ENCODE peak calls at places on chromosomes 7 and 10, in eight cellular contexts. One of them, this sample, is unnamed.

GRCh38 chr7:79337722-79338121 is 115.7 kb downstream of the MAGI2 start:
- DNase-seq in astrocyte of the spinal cord: no peak
- DNase-seq in IMR-90: no peak
- DNase-seq in mucosa of gallbladder: no peak
- DNase-seq in HFF-Myc: no peak
- DNase-seq in pancreas: no peak
- DNase-seq in germinal center: no peak
- DNase-seq in activated T-cell treated with anti-CD3 and anti-CD28 coated beads for 1 hour: no peak
- DNase-seq in this sample: no peak

GRCh38 chr10:61409132-61409531 is 44.0 kb downstream of the TMEM26 start:
- DNase-seq in astrocyte of the spinal cord: no peak
- DNase-seq in IMR-90: no peak
- DNase-seq in mucosa of gallbladder: no peak
- DNase-seq in HFF-Myc: no peak
- DNase-seq in pancreas: no peak
- DNase-seq in germinal center: no peak
- DNase-seq in activated T-cell treated with anti-CD3 and anti-CD28 coated beads for 1 hour: no peak
- DNase-seq in this sample: no peak

GRCh38 chr7:43431020-43431595 is 151.8 kb upstream of the STK17A start:
- DNase-seq in astrocyte of the spinal cord: peak
- DNase-seq in IMR-90: peak
- DNase-seq in mucosa of gallbladder: no peak
- DNase-seq in HFF-Myc: no peak
- DNase-seq in pancreas: no peak
- DNase-seq in germinal center: no peak
- DNase-seq in activated T-cell treated with anti-CD3 and anti-CD28 coated beads for 1 hour: no peak
- DNase-seq in this sample: no peak

GRCh38 chr7:63067897-63068585 is 930.6 kb upstream of the ZNF722 start:
- DNase-seq in astrocyte of the spinal cord: no peak
- DNase-seq in IMR-90: no peak
- DNase-seq in mucosa of gallbladder: peak
- DNase-seq in HFF-Myc: no peak
- DNase-seq in pancreas: no peak
- DNase-seq in germinal center: no peak
- DNase-seq in activated T-cell treated with anti-CD3 and anti-CD28 coated beads for 1 hour: no peak
- DNase-seq in this sample: no peak

GRCh38 chr10:133062635-133063034 is 25.1 kb upstream of the ADGRA1 start:
- DNase-seq in astrocyte of the spinal cord: no peak
- DNase-seq in IMR-90: no peak
- DNase-seq in mucosa of gallbladder: no peak
- DNase-seq in HFF-Myc: no peak
- DNase-seq in pancreas: no peak
- DNase-seq in germinal center: no peak
- DNase-seq in activated T-cell treated with anti-CD3 and anti-CD28 coated beads for 1 hour: no peak
- DNase-seq in this sample: no peak

GRCh38 chr7:137820677-137821420 is 25.9 kb downstream of the DGKI start:
- DNase-seq in astrocyte of the spinal cord: peak
- DNase-seq in IMR-90: peak
- DNase-seq in mucosa of gallbladder: peak
- DNase-seq in HFF-Myc: no peak
- DNase-seq in pancreas: peak
- DNase-seq in germinal center: no peak
- DNase-seq in activated T-cell treated with anti-CD3 and anti-CD28 coated beads for 1 hour: no peak
- DNase-seq in this sample: peak

GRCh38 chr7:27220440-27220955 is 20.6 kb upstream of the HOXA13 start:
- DNase-seq in astrocyte of the spinal cord: no peak
- DNase-seq in IMR-90: no peak
- DNase-seq in mucosa of gallbladder: no peak
- DNase-seq in HFF-Myc: no peak
- DNase-seq in pancreas: no peak
- DNase-seq in germinal center: no peak
- DNase-seq in activated T-cell treated with anti-CD3 and anti-CD28 coated beads for 1 hour: no peak
- DNase-seq in this sample: no peak

GRCh38 chr10:10872035-10872673 is 145.5 kb upstream of the CELF2 start:
- DNase-seq in astrocyte of the spinal cord: peak
- DNase-seq in IMR-90: peak
- DNase-seq in mucosa of gallbladder: no peak
- DNase-seq in HFF-Myc: peak
- DNase-seq in pancreas: no peak
- DNase-seq in germinal center: no peak
- DNase-seq in activated T-cell treated with anti-CD3 and anti-CD28 coated beads for 1 hour: no peak
- DNase-seq in this sample: peak

GRCh38 chr7:130216750-130217149 is 9.1 kb downstream of the SSMEM1 start:
- DNase-seq in astrocyte of the spinal cord: no peak
- DNase-seq in IMR-90: no peak
- DNase-seq in mucosa of gallbladder: no peak
- DNase-seq in HFF-Myc: no peak
- DNase-seq in pancreas: no peak
- DNase-seq in germinal center: no peak
- DNase-seq in activated T-cell treated with anti-CD3 and anti-CD28 coated beads for 1 hour: no peak
- DNase-seq in this sample: no peak

GRCh38 chr10:120517196-120517595 is 60.2 kb downstream of the PLPP4 start:
- DNase-seq in astrocyte of the spinal cord: no peak
- DNase-seq in IMR-90: no peak
- DNase-seq in mucosa of gallbladder: no peak
- DNase-seq in HFF-Myc: no peak
- DNase-seq in pancreas: no peak
- DNase-seq in germinal center: no peak
- DNase-seq in activated T-cell treated with anti-CD3 and anti-CD28 coated beads for 1 hour: no peak
- DNase-seq in this sample: no peak

GRCh38 chr7:77570330-77571011 is 33.4 kb downstream of the PTPN12 start:
- DNase-seq in astrocyte of the spinal cord: peak
- DNase-seq in IMR-90: peak
- DNase-seq in mucosa of gallbladder: no peak
- DNase-seq in HFF-Myc: peak
- DNase-seq in pancreas: no peak
- DNase-seq in germinal center: no peak
- DNase-seq in activated T-cell treated with anti-CD3 and anti-CD28 coated beads for 1 hour: no peak
- DNase-seq in this sample: peak

GRCh38 chr7:39735903-39736302 is 112.5 kb downstream of the RALA start:
- DNase-seq in astrocyte of the spinal cord: peak
- DNase-seq in IMR-90: peak
- DNase-seq in mucosa of gallbladder: no peak
- DNase-seq in HFF-Myc: no peak
- DNase-seq in pancreas: no peak
- DNase-seq in germinal center: no peak
- DNase-seq in activated T-cell treated with anti-CD3 and anti-CD28 coated beads for 1 hour: no peak
- DNase-seq in this sample: peak

GRCh38 chr10:89646833-89647570 is 2.0 kb upstream of the PANK1 start:
- DNase-seq in astrocyte of the spinal cord: no peak
- DNase-seq in IMR-90: no peak
- DNase-seq in mucosa of gallbladder: no peak
- DNase-seq in HFF-Myc: no peak
- DNase-seq in pancreas: no peak
- DNase-seq in germinal center: no peak
- DNase-seq in activated T-cell treated with anti-CD3 and anti-CD28 coated beads for 1 hour: no peak
- DNase-seq in this sample: no peak

GRCh38 chr7:113561446-113561845 is 357.4 kb downstream of the PPP1R3A start:
- DNase-seq in astrocyte of the spinal cord: peak
- DNase-seq in IMR-90: peak
- DNase-seq in mucosa of gallbladder: no peak
- DNase-seq in HFF-Myc: no peak
- DNase-seq in pancreas: no peak
- DNase-seq in germinal center: no peak
- DNase-seq in activated T-cell treated with anti-CD3 and anti-CD28 coated beads for 1 hour: no peak
- DNase-seq in this sample: peak

GRCh38 chr7:44667190-44667589 is 60.8 kb downstream of the OGDH start:
- DNase-seq in astrocyte of the spinal cord: no peak
- DNase-seq in IMR-90: no peak
- DNase-seq in mucosa of gallbladder: no peak
- DNase-seq in HFF-Myc: no peak
- DNase-seq in pancreas: no peak
- DNase-seq in germinal center: no peak
- DNase-seq in activated T-cell treated with anti-CD3 and anti-CD28 coated beads for 1 hour: no peak
- DNase-seq in this sample: no peak

This sample was measured in brain microvascular endothelial cell.